ENCODE peak calls at places on chromosomes 1 and 21, in five cellular contexts. One of them, this sample, is unnamed.

GRCh38 chr1:236064674-236065508 is at the start of gene NID1:
- DNase-seq in epithelial cell of esophagus: peak; percentile 29
- DNase-seq in dorsolateral prefrontal cortex: no peak
- DNase-seq in right atrium auricular region: peak; percentile 91
- DNase-seq in K562: no peak
- DNase-seq in this sample: peak; percentile 92

GRCh38 chr1:235054961-235055360 is 73.7 kb downstream of the TOMM20 start:
- DNase-seq in right atrium auricular region: no peak
- DNase-seq in epithelial cell of esophagus: no peak
- DNase-seq in K562: no peak
- DNase-seq in dorsolateral prefrontal cortex: no peak
- DNase-seq in this sample: no peak

GRCh38 chr1:46549697-46550681 is 1.5 kb downstream of the KNCN start:
- DNase-seq in K562: peak; percentile 68
- DNase-seq in right atrium auricular region: no peak
- DNase-seq in epithelial cell of esophagus: peak; percentile 38
- DNase-seq in dorsolateral prefrontal cortex: peak; percentile 80
- DNase-seq in this sample: peak; percentile 65

GRCh38 chr1:168696125-168696524 is 32.9 kb downstream of the DPT start:
- DNase-seq in K562: no peak
- DNase-seq in right atrium auricular region: no peak
- DNase-seq in dorsolateral prefrontal cortex: peak; percentile 33
- DNase-seq in epithelial cell of esophagus: no peak
- DNase-seq in this sample: no peak

GRCh38 chr1:203480525-203481084 is 5.0 kb downstream of the PRELP start:
- DNase-seq in right atrium auricular region: peak; percentile 88
- DNase-seq in dorsolateral prefrontal cortex: no peak
- DNase-seq in K562: peak; percentile 88
- DNase-seq in epithelial cell of esophagus: peak; percentile 92
- DNase-seq in this sample: peak; percentile 68

GRCh38 chr1:243790404-243790803 is 59.6 kb downstream of the AKT3 start:
- DNase-seq in K562: no peak
- DNase-seq in dorsolateral prefrontal cortex: no peak
- DNase-seq in right atrium auricular region: no peak
- DNase-seq in epithelial cell of esophagus: no peak
- DNase-seq in this sample: no peak

GRCh38 chr1:192839164-192840066 is 30.6 kb downstream of the RGS2 start:
- DNase-seq in dorsolateral prefrontal cortex: no peak
- DNase-seq in K562: no peak
- DNase-seq in right atrium auricular region: no peak
- DNase-seq in epithelial cell of esophagus: no peak
- DNase-seq in this sample: no peak

GRCh38 chr1:12776801-12777557 is 3.4 kb downstream of the PRAMEF12 start:
- DNase-seq in K562: no peak
- DNase-seq in dorsolateral prefrontal cortex: no peak
- DNase-seq in epithelial cell of esophagus: no peak
- DNase-seq in right atrium auricular region: peak; percentile 48
- DNase-seq in this sample: no peak

GRCh38 chr1:58941471-58942289 is 157.8 kb upstream of the JUN start:
- DNase-seq in dorsolateral prefrontal cortex: no peak
- DNase-seq in right atrium auricular region: no peak
- DNase-seq in epithelial cell of esophagus: no peak
- DNase-seq in K562: no peak
- DNase-seq in this sample: no peak

GRCh38 chr1:150173161-150173585 is 23.5 kb downstream of the PLEKHO1 start:
- DNase-seq in dorsolateral prefrontal cortex: no peak
- DNase-seq in right atrium auricular region: no peak
- DNase-seq in epithelial cell of esophagus: no peak
- DNase-seq in K562: no peak
- DNase-seq in this sample: no peak

DNA sequence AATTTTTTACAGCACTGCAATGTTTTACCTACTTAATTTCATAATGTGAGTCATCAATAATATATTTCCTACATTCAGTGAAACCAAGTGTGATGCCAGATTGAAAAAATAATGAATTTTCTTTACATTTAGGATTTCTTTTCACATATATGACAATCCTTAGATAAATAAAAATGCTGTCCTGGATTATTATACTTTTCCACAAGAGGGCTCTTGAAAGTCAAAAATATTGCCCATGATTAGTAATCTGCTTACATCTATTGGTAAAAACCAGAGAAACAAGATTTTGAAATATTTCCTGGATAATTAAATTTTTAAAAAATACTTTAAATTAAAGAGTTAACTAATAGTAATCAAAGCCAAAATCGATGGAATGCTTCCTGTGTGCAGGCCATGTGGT is 86.8 kb upstream of the PLPPR4 start:
- DNase-seq in dorsolateral prefrontal cortex: no peak
- DNase-seq in epithelial cell of esophagus: no peak
- DNase-seq in K562: no peak
- DNase-seq in right atrium auricular region: no peak
- DNase-seq in this sample: peak; percentile 5
- TF ChIP-seq CTCF in dorsolateral prefrontal cortex: no peak
- TF ChIP-seq CTCF in epithelial cell of esophagus: no peak
- TF ChIP-seq CTCF in K562: peak; percentile 25
- TF ChIP-seq CTCF in right atrium auricular region: no peak
- TF ChIP-seq CTCF in this sample: no peak

GRCh38 chr1:24714859-24715520 is 30.3 kb upstream of the CLIC4 start:
- DNase-seq in epithelial cell of esophagus: peak; percentile 74
- DNase-seq in right atrium auricular region: no peak
- DNase-seq in dorsolateral prefrontal cortex: peak; percentile 92
- DNase-seq in K562: peak; percentile 7
- DNase-seq in this sample: peak; percentile 80
- H3K4me3 ChIP-seq in epithelial cell of esophagus: no peak overlapping the region
- H3K4me3 ChIP-seq in right atrium auricular region: no peak overlapping the region
- H3K4me3 ChIP-seq in dorsolateral prefrontal cortex: peak overlapping the region; percentile 35
- H3K4me3 ChIP-seq in K562: no peak overlapping the region
- H3K4me3 ChIP-seq in this sample: no peak overlapping the region

DNA sequence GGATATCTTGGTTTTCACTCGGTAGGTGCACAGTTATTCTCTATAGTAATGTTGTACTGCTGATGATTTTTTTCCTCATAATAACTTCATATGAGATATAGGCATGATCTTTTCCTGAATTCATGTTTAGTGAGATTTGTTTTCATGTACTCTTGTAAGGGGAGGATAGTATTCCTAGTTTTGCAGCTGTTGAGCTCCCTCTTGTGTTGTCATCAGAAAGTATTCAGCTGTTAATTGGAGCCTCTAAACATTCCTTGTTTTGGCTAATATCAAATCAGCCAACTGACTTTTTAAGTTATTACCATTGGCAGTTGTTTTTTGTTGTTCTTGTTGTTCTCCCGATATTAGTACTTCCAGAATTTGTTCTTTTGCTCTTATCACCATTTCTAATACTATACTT is 24.4 kb downstream of the OR10R2 start:
- DNase-seq in epithelial cell of esophagus: peak; percentile 37
- DNase-seq in K562: no peak
- DNase-seq in dorsolateral prefrontal cortex: no peak
- DNase-seq in right atrium auricular region: no peak
- DNase-seq in this sample: peak; percentile 19
- TF ChIP-seq CTCF in epithelial cell of esophagus: peak; percentile 18
- TF ChIP-seq CTCF in K562: peak; percentile 43
- TF ChIP-seq CTCF in dorsolateral prefrontal cortex: peak; percentile 50
- TF ChIP-seq CTCF in right atrium auricular region: peak; percentile 36
- TF ChIP-seq CTCF in this sample: no peak

DNA sequence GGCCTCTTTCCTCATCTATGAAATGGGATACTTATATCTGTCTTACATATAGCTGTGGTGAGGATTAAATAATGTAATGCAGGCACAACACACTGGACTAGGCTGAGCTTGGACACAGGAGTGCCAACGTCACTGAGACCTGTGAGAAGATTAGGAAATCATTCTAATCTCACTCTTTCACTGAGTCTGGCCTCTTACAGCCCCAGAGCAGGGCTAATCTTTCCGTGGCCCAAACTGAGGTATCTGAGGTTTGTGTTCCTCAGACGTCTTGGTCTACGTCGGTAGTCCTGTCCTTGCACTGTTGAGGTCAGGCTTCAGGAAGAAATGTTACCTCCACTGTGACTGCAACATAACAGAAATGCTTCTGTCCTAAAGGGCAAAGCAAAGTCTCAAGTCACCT is 22.6 kb upstream of the A3GALT2 start:
- DNase-seq in epithelial cell of esophagus: no peak
- DNase-seq in right atrium auricular region: no peak
- DNase-seq in K562: no peak
- DNase-seq in dorsolateral prefrontal cortex: no peak
- DNase-seq in this sample: no peak
- H3K4me3 ChIP-seq in epithelial cell of esophagus: no peak overlapping the region
- H3K4me3 ChIP-seq in right atrium auricular region: no peak overlapping the region
- H3K4me3 ChIP-seq in K562: no peak overlapping the region
- H3K4me3 ChIP-seq in dorsolateral prefrontal cortex: no peak overlapping the region
- H3K4me3 ChIP-seq in this sample: no peak overlapping the region

DNA sequence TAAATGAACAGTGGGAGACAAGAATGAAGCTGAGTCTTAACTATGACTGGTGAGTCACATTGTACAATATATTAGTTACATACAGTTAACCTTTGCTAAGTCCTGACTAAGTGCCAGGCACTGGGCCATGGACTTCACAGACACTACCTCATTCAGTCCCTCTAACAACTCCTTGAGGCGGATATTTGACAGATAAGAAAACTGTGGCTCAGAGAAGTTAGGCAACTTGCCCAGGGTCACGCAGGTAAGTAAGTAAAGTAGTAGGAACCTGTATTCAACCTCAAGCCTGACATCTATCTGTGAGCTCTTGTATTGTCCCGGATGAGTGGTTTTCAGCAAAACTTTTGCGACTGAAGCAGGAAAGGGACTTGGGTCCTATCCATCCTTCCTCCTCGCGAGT is 62.1 kb downstream of the GNG12 start:
- DNase-seq in epithelial cell of esophagus: peak; percentile 95
- DNase-seq in right atrium auricular region: no peak
- DNase-seq in dorsolateral prefrontal cortex: no peak
- DNase-seq in K562: peak; percentile 65
- DNase-seq in this sample: peak; percentile 86
- TF ChIP-seq CTCF in epithelial cell of esophagus: peak; percentile 54
- TF ChIP-seq CTCF in right atrium auricular region: no peak
- TF ChIP-seq CTCF in dorsolateral prefrontal cortex: no peak
- TF ChIP-seq CTCF in K562: peak; percentile 53
- TF ChIP-seq CTCF in this sample: peak; percentile 13

GRCh38 chr21:41507521-41508414 is at the start of gene TMPRSS2:
- DNase-seq in dorsolateral prefrontal cortex: no peak
- DNase-seq in right atrium auricular region: no peak
- DNase-seq in K562: no peak
- DNase-seq in epithelial cell of esophagus: peak; percentile 18
- DNase-seq in this sample: no peak
- H3K4me3 ChIP-seq in dorsolateral prefrontal cortex: peak within 1 kb of the TSS; percentile 48
- H3K4me3 ChIP-seq in right atrium auricular region: peak within 1 kb of the TSS; percentile 42
- H3K4me3 ChIP-seq in K562: no peak within 1 kb of the TSS
- H3K4me3 ChIP-seq in epithelial cell of esophagus: peak within 1 kb of the TSS; percentile 24
- H3K4me3 ChIP-seq in this sample: no peak within 1 kb of the TSS

GRCh38 chr1:34915521-34915920 is 13.9 kb downstream of the DLGAP3 start:
- DNase-seq in dorsolateral prefrontal cortex: no peak
- DNase-seq in epithelial cell of esophagus: no peak
- DNase-seq in right atrium auricular region: no peak
- DNase-seq in K562: no peak
- DNase-seq in this sample: no peak
- TF ChIP-seq CTCF in dorsolateral prefrontal cortex: no peak
- TF ChIP-seq CTCF in epithelial cell of esophagus: no peak
- TF ChIP-seq CTCF in right atrium auricular region: no peak
- TF ChIP-seq CTCF in K562: no peak
- TF ChIP-seq CTCF in this sample: no peak

GRCh38 chr1:38941093-38941492 is 537 bp downstream of the RHBDL2 start:
- DNase-seq in K562: no peak
- DNase-seq in dorsolateral prefrontal cortex: no peak
- DNase-seq in epithelial cell of esophagus: no peak
- DNase-seq in right atrium auricular region: no peak
- DNase-seq in this sample: no peak

GRCh38 chr1:38941527-38942019 is at the start of gene RHBDL2:
- DNase-seq in epithelial cell of esophagus: peak; percentile 91
- DNase-seq in K562: no peak
- DNase-seq in dorsolateral prefrontal cortex: peak; percentile 73
- DNase-seq in right atrium auricular region: peak; percentile 62
- DNase-seq in this sample: peak; percentile 69

GRCh38 chr1:38938722-38939260 is 2.8 kb downstream of the RHBDL2 start:
- DNase-seq in right atrium auricular region: no peak
- DNase-seq in dorsolateral prefrontal cortex: no peak
- DNase-seq in epithelial cell of esophagus: no peak
- DNase-seq in K562: no peak
- DNase-seq in this sample: no peak

GRCh38 chr1:38942664-38943428 is 1.2 kb upstream of the RHBDL2 start:
- DNase-seq in K562: no peak
- DNase-seq in epithelial cell of esophagus: no peak
- DNase-seq in dorsolateral prefrontal cortex: no peak
- DNase-seq in right atrium auricular region: no peak
- DNase-seq in this sample: no peak

GRCh38 chr1:38940339-38941047 is 1.1 kb downstream of the RHBDL2 start:
- DNase-seq in dorsolateral prefrontal cortex: no peak
- DNase-seq in epithelial cell of esophagus: no peak
- DNase-seq in K562: no peak
- DNase-seq in right atrium auricular region: no peak
- DNase-seq in this sample: no peak
- H3K4me3 ChIP-seq in dorsolateral prefrontal cortex: no peak overlapping the region
- H3K4me3 ChIP-seq in epithelial cell of esophagus: peak overlapping the region; percentile 85
- H3K4me3 ChIP-seq in K562: no peak overlapping the region
- H3K4me3 ChIP-seq in right atrium auricular region: no peak overlapping the region
- H3K4me3 ChIP-seq in this sample: no peak overlapping the region

DNA sequence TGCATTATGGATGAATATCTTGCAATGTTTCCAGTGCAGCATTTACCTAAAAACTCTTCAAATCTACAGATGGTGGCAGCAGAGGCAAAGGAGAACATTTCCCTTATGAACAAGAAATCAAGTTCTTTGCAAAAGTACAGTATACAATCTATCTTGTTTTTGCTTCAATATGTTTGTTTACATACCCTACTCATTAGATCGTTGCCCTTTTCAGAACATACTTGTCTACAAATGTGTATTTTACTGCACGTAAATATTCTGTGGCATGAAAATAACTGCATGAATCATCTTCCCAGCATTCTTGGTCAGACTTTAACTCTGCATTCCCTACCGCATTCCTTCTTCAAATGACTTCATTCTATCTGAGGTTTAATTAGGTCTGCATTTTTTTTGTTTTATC is 212.7 kb downstream of the ZP4 start:
- DNase-seq in epithelial cell of esophagus: peak; percentile 48
- DNase-seq in dorsolateral prefrontal cortex: no peak
- DNase-seq in K562: no peak
- DNase-seq in right atrium auricular region: no peak
- DNase-seq in this sample: peak; percentile 48
- TF ChIP-seq CTCF in epithelial cell of esophagus: no peak
- TF ChIP-seq CTCF in dorsolateral prefrontal cortex: peak; percentile 31
- TF ChIP-seq CTCF in K562: no peak
- TF ChIP-seq CTCF in right atrium auricular region: no peak
- TF ChIP-seq CTCF in this sample: no peak

GRCh38 chr21:43360441-43361126 is 66.3 kb downstream of the SIK1 start:
- DNase-seq in right atrium auricular region: no peak
- DNase-seq in epithelial cell of esophagus: no peak
- DNase-seq in K562: no peak
- DNase-seq in dorsolateral prefrontal cortex: no peak
- DNase-seq in this sample: no peak
- H3K4me3 ChIP-seq in right atrium auricular region: peak overlapping the region; percentile 39
- H3K4me3 ChIP-seq in epithelial cell of esophagus: no peak overlapping the region
- H3K4me3 ChIP-seq in K562: no peak overlapping the region
- H3K4me3 ChIP-seq in dorsolateral prefrontal cortex: no peak overlapping the region
- H3K4me3 ChIP-seq in this sample: no peak overlapping the region

This sample was measured in cardiac fibroblast.